ENCODE peak calls at places on chromosomes 12 and 14, in ten cellular contexts. One of them, this sample, is unnamed.

GRCh38 chr14:63535918-63536317 is 7.3 kb downstream of the PPP2R5E start:
- DNase-seq in substantia nigra: no peak
- DNase-seq in AG04450: no peak
- DNase-seq in cardiac muscle cell: no peak
- DNase-seq in keratinocyte: no peak
- DNase-seq in thyroid gland: no peak
- DNase-seq in mammary epithelial cell: no peak
- DNase-seq in endodermal cell: no peak
- DNase-seq in body of pancreas: no peak
- DNase-seq in dorsolateral prefrontal cortex: no peak
- DNase-seq in this sample: no peak

GRCh38 chr12:94169966-94170689 is 21.8 kb downstream of the PLXNC1 start:
- DNase-seq in substantia nigra: no peak
- DNase-seq in AG04450: no peak
- DNase-seq in cardiac muscle cell: no peak
- DNase-seq in keratinocyte: no peak
- DNase-seq in thyroid gland: no peak
- DNase-seq in mammary epithelial cell: no peak
- DNase-seq in endodermal cell: no peak
- DNase-seq in body of pancreas: no peak
- DNase-seq in dorsolateral prefrontal cortex: no peak
- DNase-seq in this sample: no peak

GRCh38 chr12:124680863-124681778 is 113.7 kb upstream of the NCOR2 start:
- DNase-seq in substantia nigra: no peak
- DNase-seq in AG04450: no peak
- DNase-seq in cardiac muscle cell: peak
- DNase-seq in keratinocyte: peak
- DNase-seq in thyroid gland: no peak
- DNase-seq in mammary epithelial cell: peak
- DNase-seq in endodermal cell: peak
- DNase-seq in body of pancreas: no peak
- DNase-seq in dorsolateral prefrontal cortex: no peak
- DNase-seq in this sample: no peak

GRCh38 chr12:19248929-19249602 is 119.5 kb downstream of the PLEKHA5 start:
- DNase-seq in substantia nigra: no peak
- DNase-seq in AG04450: no peak
- DNase-seq in cardiac muscle cell: peak
- DNase-seq in keratinocyte: no peak
- DNase-seq in thyroid gland: no peak
- DNase-seq in mammary epithelial cell: peak
- DNase-seq in endodermal cell: no peak
- DNase-seq in body of pancreas: no peak
- DNase-seq in dorsolateral prefrontal cortex: no peak
- DNase-seq in this sample: no peak

GRCh38 chr14:70171719-70172118 is 17.0 kb downstream of the SLC8A3 start:
- DNase-seq in substantia nigra: no peak
- DNase-seq in AG04450: no peak
- DNase-seq in cardiac muscle cell: no peak
- DNase-seq in keratinocyte: no peak
- DNase-seq in thyroid gland: no peak
- DNase-seq in mammary epithelial cell: no peak
- DNase-seq in endodermal cell: no peak
- DNase-seq in body of pancreas: no peak
- DNase-seq in dorsolateral prefrontal cortex: no peak
- DNase-seq in this sample: no peak

GRCh38 chr12:124379938-124380754 is 85.3 kb downstream of the RFLNA start:
- DNase-seq in substantia nigra: peak
- DNase-seq in AG04450: peak
- DNase-seq in cardiac muscle cell: peak
- DNase-seq in keratinocyte: no peak
- DNase-seq in thyroid gland: no peak
- DNase-seq in mammary epithelial cell: peak
- DNase-seq in endodermal cell: no peak
- DNase-seq in body of pancreas: no peak
- DNase-seq in dorsolateral prefrontal cortex: peak
- DNase-seq in this sample: peak

GRCh38 chr14:64117671-64118402 is 176.3 kb downstream of the ESR2 start:
- DNase-seq in substantia nigra: no peak
- DNase-seq in AG04450: no peak
- DNase-seq in cardiac muscle cell: peak
- DNase-seq in keratinocyte: peak
- DNase-seq in thyroid gland: peak
- DNase-seq in mammary epithelial cell: peak
- DNase-seq in endodermal cell: no peak
- DNase-seq in body of pancreas: peak
- DNase-seq in dorsolateral prefrontal cortex: no peak
- DNase-seq in this sample: peak

GRCh38 chr14:68947802-68948201 is 31.3 kb downstream of the ACTN1 start:
- DNase-seq in substantia nigra: no peak
- DNase-seq in AG04450: no peak
- DNase-seq in cardiac muscle cell: peak
- DNase-seq in keratinocyte: no peak
- DNase-seq in thyroid gland: no peak
- DNase-seq in mammary epithelial cell: peak
- DNase-seq in endodermal cell: no peak
- DNase-seq in body of pancreas: peak
- DNase-seq in dorsolateral prefrontal cortex: no peak
- DNase-seq in this sample: peak

GRCh38 chr14:102601378-102601925 is 9.0 kb downstream of the RCOR1 start:
- DNase-seq in substantia nigra: no peak
- DNase-seq in AG04450: no peak
- DNase-seq in cardiac muscle cell: no peak
- DNase-seq in keratinocyte: no peak
- DNase-seq in thyroid gland: no peak
- DNase-seq in mammary epithelial cell: no peak
- DNase-seq in endodermal cell: no peak
- DNase-seq in body of pancreas: no peak
- DNase-seq in dorsolateral prefrontal cortex: no peak
- DNase-seq in this sample: no peak

GRCh38 chr12:112198120-112198733 is 72.9 kb downstream of the TRAFD1 start:
- DNase-seq in substantia nigra: peak
- DNase-seq in AG04450: no peak
- DNase-seq in cardiac muscle cell: peak
- DNase-seq in keratinocyte: no peak
- DNase-seq in thyroid gland: peak
- DNase-seq in mammary epithelial cell: peak
- DNase-seq in endodermal cell: peak
- DNase-seq in body of pancreas: peak
- DNase-seq in dorsolateral prefrontal cortex: peak
- DNase-seq in this sample: peak

GRCh38 chr14:65689070-65689469 is 276.5 kb downstream of the FUT8 start:
- DNase-seq in substantia nigra: no peak
- DNase-seq in AG04450: no peak
- DNase-seq in cardiac muscle cell: no peak
- DNase-seq in keratinocyte: no peak
- DNase-seq in thyroid gland: no peak
- DNase-seq in mammary epithelial cell: no peak
- DNase-seq in endodermal cell: no peak
- DNase-seq in body of pancreas: no peak
- DNase-seq in dorsolateral prefrontal cortex: no peak
- DNase-seq in this sample: no peak

GRCh38 chr12:108722992-108723766 is 8.1 kb downstream of the CORO1C start:
- DNase-seq in substantia nigra: no peak
- DNase-seq in AG04450: peak
- DNase-seq in cardiac muscle cell: peak
- DNase-seq in keratinocyte: no peak
- DNase-seq in thyroid gland: no peak
- DNase-seq in mammary epithelial cell: peak
- DNase-seq in endodermal cell: no peak
- DNase-seq in body of pancreas: no peak
- DNase-seq in dorsolateral prefrontal cortex: no peak
- DNase-seq in this sample: no peak

GRCh38 chr14:101364503-101365328 is 196.6 kb upstream of the DIO3 start:
- DNase-seq in substantia nigra: no peak
- DNase-seq in AG04450: no peak
- DNase-seq in cardiac muscle cell: no peak
- DNase-seq in keratinocyte: no peak
- DNase-seq in thyroid gland: peak
- DNase-seq in mammary epithelial cell: no peak
- DNase-seq in endodermal cell: no peak
- DNase-seq in body of pancreas: peak
- DNase-seq in dorsolateral prefrontal cortex: no peak
- DNase-seq in this sample: no peak

GRCh38 chr12:82650627-82651337 is 35.9 kb upstream of the TMTC2 start:
- DNase-seq in substantia nigra: no peak
- DNase-seq in AG04450: no peak
- DNase-seq in cardiac muscle cell: peak
- DNase-seq in keratinocyte: peak
- DNase-seq in thyroid gland: no peak
- DNase-seq in mammary epithelial cell: peak
- DNase-seq in endodermal cell: no peak
- DNase-seq in body of pancreas: no peak
- DNase-seq in dorsolateral prefrontal cortex: no peak
- DNase-seq in this sample: peak

GRCh38 chr12:27940245-27940644 is 32.3 kb downstream of the PTHLH start:
- DNase-seq in substantia nigra: no peak
- DNase-seq in AG04450: no peak
- DNase-seq in cardiac muscle cell: no peak
- DNase-seq in keratinocyte: no peak
- DNase-seq in thyroid gland: no peak
- DNase-seq in mammary epithelial cell: no peak
- DNase-seq in endodermal cell: no peak
- DNase-seq in body of pancreas: no peak
- DNase-seq in dorsolateral prefrontal cortex: no peak
- DNase-seq in this sample: no peak

GRCh38 chr12:91205791-91206190 is 23.2 kb upstream of the DCN start:
- DNase-seq in substantia nigra: no peak
- DNase-seq in AG04450: no peak
- DNase-seq in cardiac muscle cell: no peak
- DNase-seq in keratinocyte: no peak
- DNase-seq in thyroid gland: no peak
- DNase-seq in mammary epithelial cell: peak
- DNase-seq in endodermal cell: no peak
- DNase-seq in body of pancreas: no peak
- DNase-seq in dorsolateral prefrontal cortex: no peak
- DNase-seq in this sample: no peak

GRCh38 chr14:68309121-68309520 is 483.7 kb downstream of the ZFP36L1 start:
- DNase-seq in substantia nigra: no peak
- DNase-seq in AG04450: no peak
- DNase-seq in cardiac muscle cell: no peak
- DNase-seq in keratinocyte: no peak
- DNase-seq in thyroid gland: no peak
- DNase-seq in mammary epithelial cell: no peak
- DNase-seq in endodermal cell: no peak
- DNase-seq in body of pancreas: no peak
- DNase-seq in dorsolateral prefrontal cortex: no peak
- DNase-seq in this sample: no peak

GRCh38 chr12:44379827-44380226 is 496.3 kb downstream of the NELL2 start:
- DNase-seq in substantia nigra: no peak
- DNase-seq in AG04450: no peak
- DNase-seq in cardiac muscle cell: no peak
- DNase-seq in keratinocyte: no peak
- DNase-seq in thyroid gland: no peak
- DNase-seq in mammary epithelial cell: no peak
- DNase-seq in endodermal cell: peak
- DNase-seq in body of pancreas: no peak
- DNase-seq in dorsolateral prefrontal cortex: no peak
- DNase-seq in this sample: no peak

GRCh38 chr12:13686243-13686642 is 295.2 kb downstream of the GRIN2B start:
- DNase-seq in substantia nigra: no peak
- DNase-seq in AG04450: no peak
- DNase-seq in cardiac muscle cell: no peak
- DNase-seq in keratinocyte: no peak
- DNase-seq in thyroid gland: no peak
- DNase-seq in mammary epithelial cell: no peak
- DNase-seq in endodermal cell: no peak
- DNase-seq in body of pancreas: no peak
- DNase-seq in dorsolateral prefrontal cortex: no peak
- DNase-seq in this sample: no peak
- H3K27ac ChIP-seq in substantia nigra: no peak
- H3K27ac ChIP-seq in AG04450: no peak
- H3K27ac ChIP-seq in cardiac muscle cell: no peak
- H3K27ac ChIP-seq in keratinocyte: no peak
- H3K27ac ChIP-seq in thyroid gland: no peak
- H3K27ac ChIP-seq in mammary epithelial cell: no peak
- H3K27ac ChIP-seq in endodermal cell: no peak
- H3K27ac ChIP-seq in body of pancreas: no peak
- H3K27ac ChIP-seq in dorsolateral prefrontal cortex: no peak
- H3K27ac ChIP-seq in this sample: no peak

GRCh38 chr12:5807090-5807414 is 138.0 kb downstream of the ANO2 start:
- DNase-seq in substantia nigra: no peak
- DNase-seq in AG04450: no peak
- DNase-seq in cardiac muscle cell: no peak
- DNase-seq in keratinocyte: no peak
- DNase-seq in thyroid gland: no peak
- DNase-seq in mammary epithelial cell: peak
- DNase-seq in endodermal cell: no peak
- DNase-seq in body of pancreas: no peak
- DNase-seq in dorsolateral prefrontal cortex: no peak
- DNase-seq in this sample: no peak
- H3K27ac ChIP-seq in substantia nigra: no peak
- H3K27ac ChIP-seq in AG04450: no peak
- H3K27ac ChIP-seq in cardiac muscle cell: no peak
- H3K27ac ChIP-seq in keratinocyte: no peak
- H3K27ac ChIP-seq in thyroid gland: no peak
- H3K27ac ChIP-seq in mammary epithelial cell: no peak
- H3K27ac ChIP-seq in endodermal cell: no peak
- H3K27ac ChIP-seq in body of pancreas: no peak
- H3K27ac ChIP-seq in dorsolateral prefrontal cortex: no peak
- H3K27ac ChIP-seq in this sample: no peak

DNA sequence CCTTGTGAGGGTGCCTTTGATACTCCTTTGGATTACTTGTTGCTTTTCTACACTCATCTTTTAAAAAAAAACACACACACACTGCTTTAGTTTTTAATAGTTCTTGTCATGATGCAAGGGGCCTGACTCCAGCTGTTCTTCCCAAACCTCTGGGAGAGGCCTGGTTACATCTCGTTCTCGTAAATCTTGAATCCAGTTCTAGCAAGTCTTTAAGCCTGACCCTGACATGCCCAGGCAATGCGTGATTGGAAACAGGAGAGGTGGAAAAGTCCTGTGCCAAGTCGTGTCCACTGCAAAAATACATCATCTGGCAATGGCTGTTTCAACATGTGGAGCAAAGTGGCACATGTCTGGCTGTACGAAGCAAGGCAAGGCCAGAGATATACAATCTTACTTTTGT is 356.7 kb upstream of the DDHD1 start:
- DNase-seq in substantia nigra: no peak
- DNase-seq in AG04450: peak
- DNase-seq in cardiac muscle cell: peak
- DNase-seq in keratinocyte: peak
- DNase-seq in thyroid gland: peak
- DNase-seq in mammary epithelial cell: peak
- DNase-seq in endodermal cell: no peak
- DNase-seq in body of pancreas: no peak
- DNase-seq in dorsolateral prefrontal cortex: no peak
- DNase-seq in this sample: no peak
- H3K27ac ChIP-seq in substantia nigra: no peak
- H3K27ac ChIP-seq in AG04450: peak
- H3K27ac ChIP-seq in cardiac muscle cell: no peak
- H3K27ac ChIP-seq in keratinocyte: peak
- H3K27ac ChIP-seq in thyroid gland: peak
- H3K27ac ChIP-seq in mammary epithelial cell: peak
- H3K27ac ChIP-seq in endodermal cell: no peak
- H3K27ac ChIP-seq in body of pancreas: no peak
- H3K27ac ChIP-seq in dorsolateral prefrontal cortex: no peak
- H3K27ac ChIP-seq in this sample: peak

DNA sequence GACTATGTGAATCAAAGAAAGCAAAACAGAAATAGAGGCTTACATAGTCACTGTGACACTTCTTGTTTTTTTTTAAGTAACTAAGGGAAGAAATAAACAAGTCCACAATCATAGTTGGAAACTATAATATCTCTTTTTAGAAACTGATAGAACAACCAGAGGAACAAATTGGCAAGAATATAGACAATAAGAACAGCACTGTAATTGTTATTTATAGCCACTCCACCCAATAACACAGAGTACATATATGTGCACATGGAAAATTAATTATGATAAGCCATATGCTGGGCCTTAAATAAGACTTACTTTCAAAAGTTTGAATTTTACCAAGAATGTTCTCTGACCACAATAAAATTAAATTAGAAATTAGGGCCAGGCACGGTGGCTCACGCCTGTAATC is 101.1 kb downstream of the PLEKHG7 start:
- DNase-seq in substantia nigra: no peak
- DNase-seq in AG04450: no peak
- DNase-seq in cardiac muscle cell: no peak
- DNase-seq in keratinocyte: no peak
- DNase-seq in thyroid gland: no peak
- DNase-seq in mammary epithelial cell: no peak
- DNase-seq in endodermal cell: no peak
- DNase-seq in body of pancreas: no peak
- DNase-seq in dorsolateral prefrontal cortex: no peak
- DNase-seq in this sample: no peak
- H3K27ac ChIP-seq in substantia nigra: no peak
- H3K27ac ChIP-seq in AG04450: no peak
- H3K27ac ChIP-seq in cardiac muscle cell: no peak
- H3K27ac ChIP-seq in keratinocyte: no peak
- H3K27ac ChIP-seq in thyroid gland: no peak
- H3K27ac ChIP-seq in mammary epithelial cell: no peak
- H3K27ac ChIP-seq in endodermal cell: no peak
- H3K27ac ChIP-seq in body of pancreas: no peak
- H3K27ac ChIP-seq in dorsolateral prefrontal cortex: no peak
- H3K27ac ChIP-seq in this sample: no peak

This sample was measured in stomach.